ENCODE peak calls at places on chromosomes 2 and 18, in eight cellular contexts. B is OCI-LY7, V is neural progenitor cell, C is transverse colon, X is B cell, T is GM12864, F is choroid plexus epithelial cell, Y is RWPE1. E is an unnamed sample.

GRCh38 chr2:140502951-140503630 is 1627.7 kb downstream of the LRP1B start:
- DNase-seq in B (no peak), V (no peak), C (no peak), X (no peak), T (no peak), F (peak; percentile 78), Y (peak; percentile 13), E (no peak)

GRCh38 chr2:26298638-26299393 is 47.1 kb upstream of the SELENOI start:
- DNase-seq in B (no peak), V (peak; percentile 49), C (peak; percentile 23), X (peak; percentile 51), T (no peak), F (peak; percentile 55), Y (peak; percentile 37), E (peak; percentile 27)

GRCh38 chr2:58862234-58862633 is 621.1 kb upstream of the FANCL start:
- DNase-seq in B (no peak), V (no peak), C (no peak), X (no peak), T (peak; percentile 25), F (no peak), Y (no peak), E (no peak)

GRCh38 chr2:96527990-96528679 is 8.4 kb upstream of the ARID5A start:
- DNase-seq in B (no peak), V (no peak), C (peak; percentile 52), X (peak; percentile 54), T (no peak), F (peak; percentile 43), Y (no peak), E (no peak)

GRCh38 chr2:232013701-232014353 is 52.3 kb downstream of the DIS3L2 start:
- DNase-seq in B (no peak), V (no peak), C (no peak), X (no peak), T (no peak), F (peak; percentile 96), Y (peak; percentile 82), E (no peak)

GRCh38 chr2:18284331-18284730 is 276.1 kb downstream of the RDH14 start:
- DNase-seq in B (no peak), V (no peak), C (no peak), X (no peak), T (no peak), F (peak; percentile 31), Y (peak; percentile 18), E (no peak)

GRCh38 chr2:179031731-179032408 is 18.1 kb downstream of the CCDC141 start:
- DNase-seq in B (peak; percentile 75), V (peak; percentile 31), C (no peak), X (peak; percentile 59), T (peak; percentile 81), F (peak; percentile 61), Y (no peak), E (no peak)

GRCh38 chr18:22168360-22168921 is 948 bp upstream of the GATA6 start:
- DNase-seq in B (no peak), V (peak; percentile 76), C (peak; percentile 56), X (no peak), T (no peak), F (no peak), Y (peak; percentile 20), E (no peak)

GRCh38 chr2:203002054-203002821 is 12.4 kb upstream of the NBEAL1 start:
- DNase-seq in B (no peak), V (no peak), C (no peak), X (no peak), T (no peak), F (peak; percentile 27), Y (peak; percentile 27), E (no peak)

GRCh38 chr18:269480-270090 is 1.7 kb upstream of the THOC1 start:
- DNase-seq in B (peak; percentile 8), V (no peak), C (no peak), X (no peak), T (no peak), F (no peak), Y (no peak), E (no peak)

GRCh38 chr2:220837226-220837625 is 734.9 kb downstream of the EPHA4 start:
- DNase-seq in B (no peak), V (peak; percentile 5), C (no peak), X (no peak), T (no peak), F (no peak), Y (no peak), E (no peak)

GRCh38 chr18:8696749-8697211 is 8.6 kb upstream of the MTCL1 start:
- DNase-seq in B (peak; percentile 75), V (peak; percentile 68), C (peak; percentile 79), X (peak; percentile 70), T (no peak), F (peak; percentile 63), Y (peak; percentile 78), E (peak; percentile 68)

GRCh38 chr2:189515264-189515663 is 65.3 kb downstream of the SLC40A1 start:
- DNase-seq in B (no peak), V (no peak), C (no peak), X (no peak), T (no peak), F (peak; percentile 41), Y (no peak), E (no peak)

GRCh38 chr2:1887915-1888314 is 143.6 kb upstream of the PXDN start:
- DNase-seq in B (no peak), V (peak; percentile 29), C (no peak), X (no peak), T (no peak), F (peak; percentile 68), Y (peak; percentile 18), E (no peak)
- TF ChIP-seq CTCF in B (peak; percentile 45), V (peak; percentile 50), C (no peak), X (no peak), T (peak; percentile 21), F (peak; percentile 69), Y (peak; percentile 14), E (no peak)

DNA sequence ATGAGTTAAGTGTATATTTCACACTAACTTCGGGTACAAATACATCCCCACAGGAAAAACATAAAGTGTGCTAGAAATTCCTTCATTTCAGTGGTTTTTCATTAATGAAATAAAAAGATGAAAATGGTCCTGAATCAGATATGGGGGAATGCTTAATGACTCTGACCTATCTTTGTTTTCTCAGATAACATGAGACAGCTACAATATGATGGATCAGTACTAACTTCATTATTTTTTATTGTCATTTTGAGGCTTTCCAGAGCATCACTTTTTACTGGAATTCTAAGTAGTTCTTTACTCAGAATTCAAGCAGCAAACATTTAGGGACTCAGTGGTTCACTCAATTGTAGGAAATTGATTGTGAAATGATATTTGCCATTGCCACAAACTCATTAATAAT is 2.8 kb downstream of the SYT4 start:
- DNase-seq in B (no peak), V (no peak), C (no peak), X (no peak), T (no peak), F (no peak), Y (no peak), E (no peak)
- TF ChIP-seq CTCF in B (no peak), V (no peak), C (no peak), X (no peak), T (no peak), F (no peak), Y (no peak), E (no peak)

GRCh38 chr2:100292022-100292580 is 30.2 kb downstream of the LONRF2 start:
- DNase-seq in B (no peak), V (peak; percentile 9), C (no peak), X (no peak), T (no peak), F (peak; percentile 85), Y (peak; percentile 74), E (no peak)
- TF ChIP-seq CTCF in B (no peak), V (no peak), C (no peak), X (no peak), T (no peak), F (peak; percentile 18), Y (no peak), E (no peak)

GRCh38 chr18:50350699-50351098 is 24.1 kb upstream of the SKA1 start:
- DNase-seq in B (no peak), V (no peak), C (no peak), X (no peak), T (no peak), F (no peak), Y (no peak), E (no peak)

GRCh38 chr18:50359806-50360205 is 15.0 kb upstream of the SKA1 start:
- DNase-seq in B (no peak), V (no peak), C (no peak), X (no peak), T (no peak), F (no peak), Y (no peak), E (no peak)

GRCh38 chr18:50358844-50359243 is 16.0 kb upstream of the SKA1 start:
- DNase-seq in B (no peak), V (no peak), C (no peak), X (no peak), T (no peak), F (no peak), Y (no peak), E (no peak)

DNA sequence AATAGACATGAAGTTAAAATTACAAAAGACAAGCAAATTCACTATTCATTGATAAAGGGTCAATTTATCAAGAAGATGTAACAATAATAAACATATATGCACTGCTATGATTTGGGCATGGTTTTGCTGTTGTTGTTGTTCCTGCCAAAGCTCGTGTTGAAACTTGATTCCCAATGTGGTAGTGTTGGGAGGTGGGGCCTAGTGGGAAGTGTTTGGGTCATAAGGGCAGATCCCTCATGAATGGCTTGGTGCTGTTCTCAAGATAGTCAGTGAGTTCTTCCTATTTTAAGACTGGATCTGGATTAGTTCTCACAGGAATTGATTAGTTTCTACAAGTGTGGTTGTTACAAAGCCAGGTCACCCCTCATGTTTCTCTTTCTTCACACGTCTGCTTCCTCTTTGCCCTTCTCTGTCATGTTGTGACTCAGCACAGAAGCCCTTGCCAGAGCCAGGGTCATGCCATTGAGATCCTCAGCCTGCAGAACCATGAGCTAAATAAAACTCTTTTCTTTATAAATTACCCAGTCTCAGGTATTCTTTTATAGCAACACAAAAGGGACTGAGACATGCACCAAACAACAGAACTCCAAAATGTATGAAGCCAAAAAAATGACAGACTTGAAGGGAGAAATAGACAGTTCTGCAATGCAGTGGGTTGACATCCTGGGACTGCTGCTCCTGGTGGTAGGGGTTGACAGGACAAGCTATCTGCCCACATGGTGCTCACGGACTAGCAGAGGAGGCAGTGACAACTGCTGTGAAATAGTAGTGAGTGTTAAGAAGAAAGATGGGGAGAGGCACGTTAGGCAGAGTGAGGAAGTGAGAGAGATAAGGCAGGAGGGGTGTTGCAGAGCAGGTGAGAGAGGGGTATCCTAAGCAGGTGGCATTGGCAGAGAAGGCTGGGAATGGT is 18.6 kb upstream of the SKA1 start:
- DNase-seq in B (peak; percentile 64), V (no peak), C (no peak), X (no peak), T (peak; percentile 83), F (peak; percentile 22), Y (no peak), E (no peak)
- TF ChIP-seq CTCF in B (peak; percentile 53), V (no peak), C (no peak), X (no peak), T (peak; percentile 71), F (peak; percentile 40), Y (no peak), E (no peak)